ENCODE peak calls at places on chromosomes 7 and 10, in six cellular contexts. T is fibroblast of the aortic adventitia, Q is aorta, E is pancreas, I is fibroblast of pulmonary artery, P is LoVo. S is an unnamed sample.

GRCh38 chr7:66920256-66920655 is 769 bp upstream of the TMEM248 start:
- DNase-seq in T (no peak), Q (no peak), E (no peak), I (no peak), P (no peak), S (no peak)

GRCh38 chr7:23373151-23374004 is 74.2 kb downstream of the MALSU1 start:
- DNase-seq in T (peak), Q (no peak), E (no peak), I (peak), P (no peak), S (no peak)

GRCh38 chr7:32462966-32463365 is 27.2 kb downstream of the LSM5 start:
- DNase-seq in T (no peak), Q (no peak), E (no peak), I (no peak), P (no peak), S (no peak)

GRCh38 chr10:5501976-5502902 is 2.9 kb upstream of the CALML5 start:
- DNase-seq in T (no peak), Q (peak), E (no peak), I (peak), P (no peak), S (peak)

GRCh38 chr10:95818663-95819062 is 62.7 kb downstream of the ENTPD1 start:
- DNase-seq in T (peak), Q (no peak), E (no peak), I (peak), P (no peak), S (peak)

GRCh38 chr10:97612386-97612785 is 20.9 kb downstream of the MORN4 start:
- DNase-seq in T (peak), Q (no peak), E (no peak), I (peak), P (no peak), S (peak)

GRCh38 chr7:1028044-1028770 is 16.1 kb upstream of the GPR146 start:
- DNase-seq in T (peak), Q (peak), E (peak), I (peak), P (peak), S (peak)

GRCh38 chr7:132428247-132428919 is 147.9 kb downstream of the PLXNA4 start:
- DNase-seq in T (no peak), Q (no peak), E (no peak), I (peak), P (no peak), S (no peak)

GRCh38 chr7:39733881-39734571 is 110.7 kb downstream of the RALA start:
- DNase-seq in T (peak), Q (no peak), E (no peak), I (peak), P (peak), S (peak)

GRCh38 chr10:44382131-44382858 is 2.6 kb downstream of the CXCL12 start:
- DNase-seq in T (peak), Q (peak), E (peak), I (no peak), P (no peak), S (no peak)

GRCh38 chr10:32692174-32692573 is 246.2 kb downstream of the CCDC7 start:
- DNase-seq in T (peak), Q (no peak), E (no peak), I (peak), P (peak), S (peak)

GRCh38 chr10:123913688-123914268 is 22.2 kb upstream of the CPXM2 start:
- DNase-seq in T (peak), Q (no peak), E (peak), I (peak), P (no peak), S (no peak)

GRCh38 chr10:132443605-132443997 is 46.6 kb downstream of the PWWP2B start:
- DNase-seq in T (no peak), Q (no peak), E (no peak), I (no peak), P (peak), S (peak)

GRCh38 chr7:584122-584465 is 64.4 kb upstream of the PDGFA start:
- DNase-seq in T (no peak), Q (no peak), E (no peak), I (no peak), P (no peak), S (no peak)

GRCh38 chr7:106634958-106635357 is 26.0 kb downstream of the CCDC71L start:
- DNase-seq in T (no peak), Q (no peak), E (no peak), I (no peak), P (no peak), S (no peak)

GRCh38 chr7:65338346-65338745 is 35.3 kb upstream of the ZNF92 start:
- DNase-seq in T (no peak), Q (no peak), E (no peak), I (no peak), P (no peak), S (no peak)

GRCh38 chr7:115047968-115048720 is 126.2 kb downstream of the MDFIC start:
- DNase-seq in T (peak), Q (no peak), E (no peak), I (peak), P (no peak), S (peak)

GRCh38 chr10:132494831-132495230 is 42.8 kb upstream of the INPP5A start:
- DNase-seq in T (no peak), Q (peak), E (no peak), I (no peak), P (no peak), S (no peak)

GRCh38 chr7:130180571-130180971 is 24.6 kb downstream of the TMEM209 start:
- DNase-seq in T (no peak), Q (no peak), E (no peak), I (no peak), P (no peak), S (no peak)

GRCh38 chr7:88331322-88331721 is 24.6 kb upstream of the STEAP4 start:
- DNase-seq in T (peak), Q (no peak), E (no peak), I (no peak), P (no peak), S (no peak)

GRCh38 chr7:23938937-23939552 is 229.0 kb downstream of the STK31 start:
- DNase-seq in T (peak), Q (no peak), E (peak), I (peak), P (peak), S (peak)

GRCh38 chr7:151327659-151328058 is 14.0 kb upstream of the NUB1 start:
- DNase-seq in T (no peak), Q (no peak), E (no peak), I (peak), P (no peak), S (peak)